ENCODE peak calls at places on chromosomes 12 and 14, in six cellular contexts. K, H, Z, G, U and X are unnamed samples.

GRCh38 chr12:39236994-39237393 is 205.9 kb downstream of the KIF21A start:
- DNase-seq in K (no peak), H (no peak), Z (no peak), G (no peak), U (no peak), X (peak)

GRCh38 chr14:101125719-101126375 is 222.3 kb upstream of the RTL1 start:
- DNase-seq in K (peak), H (peak), Z (no peak), G (no peak), U (no peak), X (no peak)

GRCh38 chr12:24845615-24846014 is 103.3 kb downstream of the BCAT1 start:
- DNase-seq in K (no peak), H (no peak), Z (peak), G (no peak), U (no peak), X (no peak)

GRCh38 chr14:100826371-100827139 is 637 bp downstream of the MEG3 start:
- DNase-seq in K (no peak), H (no peak), Z (no peak), G (no peak), U (no peak), X (peak)

GRCh38 chr14:71206766-71207371 is 299.6 kb downstream of the PCNX1 start:
- DNase-seq in K (no peak), H (no peak), Z (peak), G (no peak), U (peak), X (peak)

GRCh38 chr12:102167821-102168605 is 29.6 kb downstream of the PMCH start:
- DNase-seq in K (no peak), H (no peak), Z (peak), G (no peak), U (peak), X (peak)

GRCh38 chr14:32358781-32359180 is 29.7 kb downstream of the AKAP6 start:
- DNase-seq in K (no peak), H (no peak), Z (no peak), G (no peak), U (no peak), X (no peak)

GRCh38 chr12:16939871-16940306 is 333.9 kb upstream of the LMO3 start:
- DNase-seq in K (no peak), H (no peak), Z (peak), G (peak), U (no peak), X (peak)

GRCh38 chr12:76637807-76638206 is 78.2 kb upstream of the OSBPL8 start:
- DNase-seq in K (no peak), H (no peak), Z (peak), G (no peak), U (peak), X (peak)

GRCh38 chr12:66087365-66087943 is 43.1 kb downstream of the LLPH start:
- DNase-seq in K (peak), H (peak), Z (peak), G (peak), U (peak), X (peak)

GRCh38 chr12:19191563-19191962 is 62.0 kb downstream of the PLEKHA5 start:
- DNase-seq in K (no peak), H (no peak), Z (no peak), G (no peak), U (no peak), X (no peak)

GRCh38 chr12:113260127-113260526 is 38.9 kb downstream of the TPCN1 start:
- DNase-seq in K (peak), H (no peak), Z (no peak), G (no peak), U (no peak), X (no peak)

GRCh38 chr12:82655751-82656150 is 31.0 kb upstream of the TMTC2 start:
- DNase-seq in K (no peak), H (no peak), Z (no peak), G (no peak), U (no peak), X (no peak)

GRCh38 chr12:47147749-47148148 is 68.0 kb upstream of the AMIGO2 start:
- DNase-seq in K (no peak), H (no peak), Z (peak), G (no peak), U (no peak), X (no peak)

GRCh38 chr12:65607271-65607880 is 216.9 kb upstream of the HMGA2 start:
- DNase-seq in K (no peak), H (no peak), Z (no peak), G (no peak), U (no peak), X (no peak)

GRCh38 chr12:113271853-113272561 is 50.7 kb downstream of the TPCN1 start:
- DNase-seq in K (peak), H (no peak), Z (peak), G (peak), U (peak), X (peak)

GRCh38 chr14:61472025-61472672 is 150.8 kb downstream of the PRKCH start:
- DNase-seq in K (no peak), H (peak), Z (peak), G (no peak), U (peak), X (peak)

GRCh38 chr14:89486961-89487360 is 69.9 kb upstream of the FOXN3 start:
- DNase-seq in K (no peak), H (no peak), Z (no peak), G (no peak), U (no peak), X (peak)

GRCh38 chr12:91127296-91127695 is 16.0 kb upstream of the LUM start:
- DNase-seq in K (no peak), H (no peak), Z (peak), G (no peak), U (no peak), X (no peak)

GRCh38 chr14:25116607-25117006 is 66.7 kb upstream of the STXBP6 start:
- DNase-seq in K (no peak), H (no peak), Z (no peak), G (no peak), U (peak), X (no peak)

GRCh38 chr12:69123909-69124638 is 115.3 kb upstream of the CPSF6 start:
- DNase-seq in K (no peak), H (no peak), Z (no peak), G (no peak), U (no peak), X (no peak)

GRCh38 chr12:92827836-92828431 is 101.2 kb downstream of the EEA1 start:
- DNase-seq in K (no peak), H (peak), Z (peak), G (no peak), U (peak), X (peak)

GRCh38 chr12:105368047-105368646 is 37.7 kb downstream of the C12orf75 start:
- DNase-seq in K (no peak), H (no peak), Z (no peak), G (no peak), U (no peak), X (no peak)

GRCh38 chr14:94770251-94770749 is 387 bp upstream of the GSC start:
- DNase-seq in K (no peak), H (no peak), Z (peak), G (no peak), U (no peak), X (no peak)

GRCh38 chr12:123367511-123367910 is 2.9 kb upstream of the SBNO1 start:
- DNase-seq in K (no peak), H (no peak), Z (no peak), G (no peak), U (no peak), X (no peak)

DNA sequence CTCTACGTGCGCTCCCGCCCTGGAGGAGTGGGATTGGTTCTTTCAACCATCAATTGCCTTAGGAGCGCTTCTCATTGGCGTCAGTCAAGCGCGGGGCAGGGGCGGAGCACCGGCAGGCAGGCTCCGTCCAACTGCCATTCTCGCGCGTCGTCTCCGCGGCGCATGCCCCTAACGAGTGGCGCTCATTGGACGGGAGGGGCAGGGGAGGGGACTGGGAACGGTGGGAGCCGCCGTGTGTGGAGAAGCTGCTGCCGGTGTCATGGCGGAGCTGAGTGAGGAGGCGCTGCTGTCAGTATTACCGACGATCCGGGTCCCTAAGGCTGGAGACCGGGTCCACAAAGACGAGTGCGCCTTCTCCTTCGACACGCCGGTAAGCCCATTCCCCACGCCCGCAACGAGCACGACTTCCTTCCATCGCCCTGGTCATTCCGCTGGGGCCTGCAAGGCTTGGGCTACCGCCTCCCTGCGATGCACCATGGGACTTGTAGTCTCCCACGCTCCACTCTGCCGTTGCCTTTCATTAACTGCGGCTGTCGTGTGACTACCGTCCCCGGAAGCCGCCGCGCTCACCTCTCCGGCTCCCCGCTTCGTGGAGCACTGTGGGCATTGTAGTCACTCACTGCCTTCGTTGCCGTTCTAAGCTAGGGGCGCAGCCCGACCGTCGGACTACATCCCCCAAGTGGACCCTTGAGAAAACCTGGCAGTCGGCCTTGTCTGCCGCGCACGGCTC is at the start of gene USP5:
- DNase-seq in K (peak), H (peak), Z (peak), G (peak), U (peak), X (peak)
- TF ChIP-seq CTCF in K (no peak), H (no peak), Z (no peak), G (no peak), U (no peak), X (no peak)

DNA sequence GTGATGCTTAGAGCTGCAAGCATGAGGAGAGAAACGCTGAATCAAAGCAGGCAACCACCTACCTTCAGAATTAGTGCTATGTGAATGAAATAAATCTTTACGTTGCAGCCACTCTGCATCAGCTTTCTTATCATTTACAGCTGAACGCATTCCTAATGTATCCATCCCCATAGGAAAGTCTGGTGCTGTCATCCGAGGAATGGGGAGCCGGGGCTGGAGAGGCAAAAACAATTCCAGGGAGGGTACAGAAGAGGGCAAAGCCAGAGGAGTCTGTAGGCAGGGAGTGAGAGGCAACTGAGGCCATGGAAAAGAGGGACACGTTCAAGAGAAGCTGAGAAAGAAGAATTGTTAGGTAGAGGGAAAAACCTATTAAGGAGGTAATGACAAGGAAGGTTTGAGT is 90.0 kb downstream of the GCH1 start:
- DNase-seq in K (no peak), H (no peak), Z (no peak), G (no peak), U (no peak), X (no peak)
- H3K4me3 ChIP-seq in K (no peak), H (no peak), Z (no peak), G (no peak), U (no peak), X (no peak)

GRCh38 chr14:75306917-75307699 is 28.5 kb downstream of the FOS start:
- DNase-seq in K (no peak), H (no peak), Z (peak), G (no peak), U (no peak), X (no peak)
- TF ChIP-seq CTCF in K (peak), H (no peak), Z (peak), G (no peak), U (peak), X (peak)

GRCh38 chr12:5856692-5857091 is 88.4 kb downstream of the ANO2 start:
- DNase-seq in K (no peak), H (no peak), Z (no peak), G (no peak), U (no peak), X (no peak)
- H3K4me3 ChIP-seq in K (no peak), H (no peak), Z (no peak), G (no peak), U (no peak), X (no peak)

DNA sequence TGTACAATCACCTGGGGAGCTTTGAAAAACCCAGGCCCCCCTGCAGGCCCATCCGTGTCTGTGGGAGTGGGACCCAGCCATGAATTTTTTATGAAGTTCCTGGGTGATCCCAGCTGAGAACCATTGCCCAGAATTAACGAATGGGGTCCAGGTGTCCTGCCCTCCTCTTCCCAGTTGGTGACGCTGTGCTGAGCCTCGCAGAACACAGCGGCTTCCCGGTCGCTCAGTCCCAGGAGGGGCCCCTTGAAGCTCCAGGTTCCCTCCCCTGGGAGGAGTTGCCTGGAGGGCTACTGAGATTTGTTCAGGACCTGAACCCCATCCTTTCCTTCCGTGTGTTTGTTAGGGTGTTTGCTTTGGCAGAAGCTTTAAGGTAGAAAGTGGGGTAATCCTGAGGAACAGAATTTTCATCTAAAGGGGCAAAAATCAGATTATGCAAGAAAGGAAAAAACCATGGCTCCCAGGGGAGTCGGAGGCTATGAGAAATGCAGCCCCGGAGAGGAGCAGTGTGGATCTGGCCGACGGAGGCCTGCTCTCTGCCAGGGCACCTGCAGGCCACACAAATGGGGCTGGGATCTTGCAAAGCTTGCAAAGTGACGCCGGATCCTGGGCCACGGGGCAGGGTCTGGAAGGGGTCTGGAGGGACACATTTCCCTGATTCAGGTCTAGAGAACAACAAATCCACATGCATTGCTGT is 164.7 kb upstream of the PRMT8 start:
- DNase-seq in K (peak), H (no peak), Z (no peak), G (no peak), U (no peak), X (no peak)
- TF ChIP-seq CTCF in K (no peak), H (no peak), Z (no peak), G (no peak), U (no peak), X (no peak)

GRCh38 chr14:50060871-50061663 is 55.3 kb downstream of the VCPKMT start:
- DNase-seq in K (peak), H (peak), Z (peak), G (no peak), U (peak), X (peak)
- H3K4me3 ChIP-seq in K (no peak), H (peak), Z (no peak), G (no peak), U (no peak), X (no peak)

DNA sequence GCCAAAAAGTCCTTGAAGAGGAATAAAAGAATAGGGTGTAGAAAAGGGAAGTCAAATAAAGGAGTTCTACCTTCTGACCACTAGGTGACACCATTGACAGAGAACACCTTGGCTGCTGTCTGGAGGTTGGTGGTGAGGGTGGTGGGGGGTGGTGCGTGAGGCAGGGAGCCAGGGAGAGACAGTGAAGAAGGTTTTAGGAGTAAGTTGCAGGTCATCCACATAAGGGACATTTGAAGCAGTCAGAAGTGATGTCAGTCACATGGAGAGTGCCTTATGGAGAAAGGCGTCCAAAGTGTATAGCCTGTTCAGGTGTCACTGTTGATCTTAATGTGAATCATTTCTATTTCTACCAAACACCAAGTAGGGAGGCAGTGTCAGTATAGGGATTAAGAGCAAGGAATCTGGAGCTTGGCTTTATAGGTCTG is 279.3 kb upstream of the DDHD1 start:
- DNase-seq in K (no peak), H (no peak), Z (peak), G (no peak), U (peak), X (peak)
- TF ChIP-seq CTCF in K (peak), H (peak), Z (peak), G (peak), U (peak), X (peak)

DNA sequence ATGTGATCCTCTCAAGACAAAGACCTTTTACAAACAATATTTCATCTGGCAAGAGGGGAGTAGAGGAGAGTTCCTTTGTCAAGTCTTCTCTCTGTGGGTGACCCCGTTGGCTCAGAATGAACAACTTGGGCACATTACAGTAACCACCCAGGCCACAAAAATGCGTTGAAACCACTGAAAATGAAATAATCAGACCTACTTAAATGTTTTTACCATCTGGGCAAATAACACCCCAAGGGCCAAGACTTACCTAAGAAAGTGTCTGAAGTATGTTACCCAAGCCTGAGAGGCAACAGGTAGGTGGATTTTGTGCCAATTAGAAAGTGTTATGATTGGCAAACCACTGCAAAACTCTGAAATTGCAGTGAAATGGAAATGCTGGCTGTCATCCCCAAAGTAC is 1.3 kb downstream of the TC2N start:
- DNase-seq in K (no peak), H (peak), Z (no peak), G (no peak), U (no peak), X (no peak)
- H3K4me3 ChIP-seq in K (no peak), H (peak), Z (no peak), G (peak), U (no peak), X (no peak)

GRCh38 chr12:62522984-62523383 is 56.4 kb downstream of the MON2 start:
- DNase-seq in K (no peak), H (no peak), Z (peak), G (no peak), U (no peak), X (no peak)
- TF ChIP-seq CTCF in K (no peak), H (no peak), Z (peak), G (no peak), U (no peak), X (no peak)